ENCODE peak calls at places on chromosomes 2 and 18, in nine cellular contexts. One of them, this sample, is unnamed.

GRCh38 chr2:2389215-2389614 is 58.1 kb upstream of the MYT1L start:
- DNase-seq in esophagus squamous epithelium: no peak
- DNase-seq in K562: no peak
- DNase-seq in body of pancreas: no peak
- DNase-seq in A549: no peak
- DNase-seq in H1: no peak
- DNase-seq in breast epithelium: no peak
- DNase-seq in suprapubic skin: no peak
- DNase-seq in upper lobe of left lung: no peak
- DNase-seq in this sample: no peak

GRCh38 chr18:56162871-56163270 is 475.5 kb downstream of the TXNL1 start:
- DNase-seq in esophagus squamous epithelium: no peak
- DNase-seq in K562: no peak
- DNase-seq in body of pancreas: peak; percentile 78
- DNase-seq in A549: no peak
- DNase-seq in H1: no peak
- DNase-seq in breast epithelium: no peak
- DNase-seq in suprapubic skin: no peak
- DNase-seq in upper lobe of left lung: no peak
- DNase-seq in this sample: no peak

GRCh38 chr2:28662468-28663095 is 89.0 kb upstream of the PPP1CB start:
- DNase-seq in esophagus squamous epithelium: no peak
- DNase-seq in K562: no peak
- DNase-seq in body of pancreas: peak; percentile 47
- DNase-seq in A549: peak; percentile 23
- DNase-seq in H1: no peak
- DNase-seq in breast epithelium: no peak
- DNase-seq in suprapubic skin: no peak
- DNase-seq in upper lobe of left lung: peak; percentile 42
- DNase-seq in this sample: peak; percentile 71

GRCh38 chr2:9375857-9376428 is 47.4 kb downstream of the ITGB1BP1 start:
- DNase-seq in esophagus squamous epithelium: no peak
- DNase-seq in K562: no peak
- DNase-seq in body of pancreas: no peak
- DNase-seq in A549: no peak
- DNase-seq in H1: no peak
- DNase-seq in breast epithelium: no peak
- DNase-seq in suprapubic skin: no peak
- DNase-seq in upper lobe of left lung: no peak
- DNase-seq in this sample: no peak

GRCh38 chr2:25954199-25954752 is 28.0 kb downstream of the KIF3C start:
- DNase-seq in esophagus squamous epithelium: no peak
- DNase-seq in K562: no peak
- DNase-seq in body of pancreas: no peak
- DNase-seq in A549: no peak
- DNase-seq in H1: peak; percentile 50
- DNase-seq in breast epithelium: no peak
- DNase-seq in suprapubic skin: no peak
- DNase-seq in upper lobe of left lung: no peak
- DNase-seq in this sample: no peak

GRCh38 chr2:58633576-58634365 is 392.6 kb upstream of the FANCL start:
- DNase-seq in esophagus squamous epithelium: no peak
- DNase-seq in K562: no peak
- DNase-seq in body of pancreas: no peak
- DNase-seq in A549: peak; percentile 50
- DNase-seq in H1: no peak
- DNase-seq in breast epithelium: no peak
- DNase-seq in suprapubic skin: no peak
- DNase-seq in upper lobe of left lung: no peak
- DNase-seq in this sample: no peak

GRCh38 chr18:47560693-47561092 is 309.2 kb upstream of the SKOR2 start:
- DNase-seq in esophagus squamous epithelium: no peak
- DNase-seq in K562: no peak
- DNase-seq in body of pancreas: no peak
- DNase-seq in A549: no peak
- DNase-seq in H1: peak; percentile 59
- DNase-seq in breast epithelium: no peak
- DNase-seq in suprapubic skin: no peak
- DNase-seq in upper lobe of left lung: no peak
- DNase-seq in this sample: no peak

GRCh38 chr2:50863218-50863617 is 168.7 kb downstream of the NRXN1 start:
- DNase-seq in esophagus squamous epithelium: no peak
- DNase-seq in K562: no peak
- DNase-seq in body of pancreas: no peak
- DNase-seq in A549: no peak
- DNase-seq in H1: no peak
- DNase-seq in breast epithelium: no peak
- DNase-seq in suprapubic skin: no peak
- DNase-seq in upper lobe of left lung: no peak
- DNase-seq in this sample: no peak

GRCh38 chr18:73564073-73564472 is 583.6 kb downstream of the FBXO15 start:
- DNase-seq in esophagus squamous epithelium: no peak
- DNase-seq in K562: no peak
- DNase-seq in body of pancreas: no peak
- DNase-seq in A549: peak; percentile 64
- DNase-seq in H1: no peak
- DNase-seq in breast epithelium: no peak
- DNase-seq in suprapubic skin: no peak
- DNase-seq in upper lobe of left lung: no peak
- DNase-seq in this sample: no peak

GRCh38 chr18:5197461-5197860 is 404 bp upstream of the AKAIN1 start:
- DNase-seq in esophagus squamous epithelium: no peak
- DNase-seq in K562: no peak
- DNase-seq in body of pancreas: no peak
- DNase-seq in A549: no peak
- DNase-seq in H1: no peak
- DNase-seq in breast epithelium: no peak
- DNase-seq in suprapubic skin: no peak
- DNase-seq in upper lobe of left lung: no peak
- DNase-seq in this sample: no peak

GRCh38 chr2:64943387-64944150 is 45.6 kb upstream of the SLC1A4 start:
- DNase-seq in esophagus squamous epithelium: no peak
- DNase-seq in K562: no peak
- DNase-seq in body of pancreas: peak; percentile 27
- DNase-seq in A549: peak; percentile 69
- DNase-seq in H1: no peak
- DNase-seq in breast epithelium: peak; percentile 71
- DNase-seq in suprapubic skin: peak; percentile 87
- DNase-seq in upper lobe of left lung: peak; percentile 26
- DNase-seq in this sample: peak; percentile 53

GRCh38 chr2:226730487-226730886 is 69.1 kb downstream of the IRS1 start:
- DNase-seq in esophagus squamous epithelium: no peak
- DNase-seq in K562: no peak
- DNase-seq in body of pancreas: peak; percentile 17
- DNase-seq in A549: peak; percentile 36
- DNase-seq in H1: no peak
- DNase-seq in breast epithelium: no peak
- DNase-seq in suprapubic skin: no peak
- DNase-seq in upper lobe of left lung: no peak
- DNase-seq in this sample: no peak
- TF ChIP-seq CTCF in esophagus squamous epithelium: no peak
- TF ChIP-seq CTCF in K562: no peak
- TF ChIP-seq CTCF in body of pancreas: no peak
- TF ChIP-seq CTCF in A549: no peak
- TF ChIP-seq CTCF in H1: no peak
- TF ChIP-seq CTCF in breast epithelium: peak; percentile 9
- TF ChIP-seq CTCF in suprapubic skin: no peak
- TF ChIP-seq CTCF in upper lobe of left lung: no peak
- TF ChIP-seq CTCF in this sample: no peak

GRCh38 chr2:10436711-10437110 is 11.4 kb downstream of the ODC1 start:
- DNase-seq in esophagus squamous epithelium: no peak
- DNase-seq in K562: no peak
- DNase-seq in body of pancreas: no peak
- DNase-seq in A549: no peak
- DNase-seq in H1: no peak
- DNase-seq in breast epithelium: no peak
- DNase-seq in suprapubic skin: no peak
- DNase-seq in upper lobe of left lung: no peak
- DNase-seq in this sample: no peak

GRCh38 chr2:10433264-10433947 is 14.7 kb downstream of the ODC1 start:
- DNase-seq in esophagus squamous epithelium: no peak
- DNase-seq in K562: no peak
- DNase-seq in body of pancreas: no peak
- DNase-seq in A549: no peak
- DNase-seq in H1: no peak
- DNase-seq in breast epithelium: no peak
- DNase-seq in suprapubic skin: no peak
- DNase-seq in upper lobe of left lung: no peak
- DNase-seq in this sample: no peak

GRCh38 chr2:10433948-10434884 is 13.9 kb downstream of the ODC1 start:
- DNase-seq in esophagus squamous epithelium: no peak
- DNase-seq in K562: peak; percentile 38
- DNase-seq in body of pancreas: no peak
- DNase-seq in A549: no peak
- DNase-seq in H1: no peak
- DNase-seq in breast epithelium: no peak
- DNase-seq in suprapubic skin: no peak
- DNase-seq in upper lobe of left lung: no peak
- DNase-seq in this sample: no peak

GRCh38 chr2:10435427-10436204 is 12.5 kb downstream of the ODC1 start:
- DNase-seq in esophagus squamous epithelium: no peak
- DNase-seq in K562: no peak
- DNase-seq in body of pancreas: no peak
- DNase-seq in A549: no peak
- DNase-seq in H1: no peak
- DNase-seq in breast epithelium: no peak
- DNase-seq in suprapubic skin: no peak
- DNase-seq in upper lobe of left lung: no peak
- DNase-seq in this sample: no peak

DNA sequence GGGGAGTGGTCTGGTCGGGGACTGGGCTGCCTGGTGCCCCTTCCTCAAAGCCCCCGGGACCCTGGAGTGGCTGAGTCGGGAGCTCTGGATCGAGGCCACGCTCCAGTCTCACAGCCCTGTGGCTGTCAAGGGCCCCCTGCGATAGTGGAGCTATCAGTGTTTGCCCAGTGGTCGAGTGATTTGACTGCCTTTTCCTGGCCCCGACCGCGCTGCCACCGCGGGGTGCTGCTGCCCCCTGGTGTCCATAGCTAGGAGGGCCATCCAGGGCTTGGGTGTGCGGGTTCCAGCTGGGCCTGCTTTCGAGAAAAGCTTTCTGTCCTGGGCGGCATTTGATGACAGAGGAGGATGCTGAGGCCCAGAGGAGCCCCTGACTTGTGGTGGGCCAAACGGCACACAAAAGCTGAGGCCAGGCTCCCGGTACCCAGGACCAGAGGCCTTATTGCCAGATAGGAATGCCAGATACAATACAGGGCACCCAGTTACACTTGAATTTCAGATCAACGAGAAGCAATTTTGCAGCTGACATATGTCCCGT is 13.2 kb downstream of the ODC1 start:
- DNase-seq in esophagus squamous epithelium: no peak
- DNase-seq in K562: peak; percentile 87
- DNase-seq in body of pancreas: peak; percentile 70
- DNase-seq in A549: peak; percentile 80
- DNase-seq in H1: peak; percentile 93
- DNase-seq in breast epithelium: peak; percentile 64
- DNase-seq in suprapubic skin: no peak
- DNase-seq in upper lobe of left lung: peak; percentile 78
- DNase-seq in this sample: peak; percentile 70
- TF ChIP-seq POLR2A in esophagus squamous epithelium: no peak
- TF ChIP-seq POLR2A in K562: no peak
- TF ChIP-seq POLR2A in body of pancreas: no peak
- TF ChIP-seq POLR2A in A549: no peak
- TF ChIP-seq POLR2A in H1: no peak
- TF ChIP-seq POLR2A in breast epithelium: no peak
- TF ChIP-seq POLR2A in suprapubic skin: no peak
- TF ChIP-seq POLR2A in upper lobe of left lung: no peak
- TF ChIP-seq POLR2A in this sample: no peak

GRCh38 chr2:230135126-230135525 is 66.4 kb upstream of the SLC16A14 start:
- DNase-seq in esophagus squamous epithelium: no peak
- DNase-seq in K562: no peak
- DNase-seq in body of pancreas: no peak
- DNase-seq in A549: no peak
- DNase-seq in H1: no peak
- DNase-seq in breast epithelium: no peak
- DNase-seq in suprapubic skin: no peak
- DNase-seq in upper lobe of left lung: no peak
- DNase-seq in this sample: no peak
- H3K27ac ChIP-seq in esophagus squamous epithelium: no peak overlapping the region
- H3K27ac ChIP-seq in K562: no peak overlapping the region
- H3K27ac ChIP-seq in body of pancreas: no peak overlapping the region
- H3K27ac ChIP-seq in A549: no peak overlapping the region
- H3K27ac ChIP-seq in H1: no peak overlapping the region
- H3K27ac ChIP-seq in breast epithelium: no peak overlapping the region
- H3K27ac ChIP-seq in suprapubic skin: no peak overlapping the region
- H3K27ac ChIP-seq in upper lobe of left lung: no peak overlapping the region
- H3K27ac ChIP-seq in this sample: no peak overlapping the region

GRCh38 chr2:151178187-151178586 is 83.5 kb downstream of the RBM43 start:
- DNase-seq in esophagus squamous epithelium: no peak
- DNase-seq in K562: no peak
- DNase-seq in body of pancreas: no peak
- DNase-seq in A549: no peak
- DNase-seq in H1: no peak
- DNase-seq in breast epithelium: no peak
- DNase-seq in suprapubic skin: no peak
- DNase-seq in upper lobe of left lung: no peak
- DNase-seq in this sample: no peak

GRCh38 chr2:151180123-151180522 is 81.5 kb downstream of the RBM43 start:
- DNase-seq in esophagus squamous epithelium: no peak
- DNase-seq in K562: no peak
- DNase-seq in body of pancreas: no peak
- DNase-seq in A549: no peak
- DNase-seq in H1: no peak
- DNase-seq in breast epithelium: no peak
- DNase-seq in suprapubic skin: no peak
- DNase-seq in upper lobe of left lung: no peak
- DNase-seq in this sample: no peak

GRCh38 chr2:151175857-151176256 is 85.8 kb downstream of the RBM43 start:
- DNase-seq in esophagus squamous epithelium: no peak
- DNase-seq in K562: no peak
- DNase-seq in body of pancreas: no peak
- DNase-seq in A549: no peak
- DNase-seq in H1: no peak
- DNase-seq in breast epithelium: no peak
- DNase-seq in suprapubic skin: no peak
- DNase-seq in upper lobe of left lung: no peak
- DNase-seq in this sample: no peak

GRCh38 chr2:151171186-151171585 is 90.5 kb downstream of the RBM43 start:
- DNase-seq in esophagus squamous epithelium: no peak
- DNase-seq in K562: no peak
- DNase-seq in body of pancreas: no peak
- DNase-seq in A549: no peak
- DNase-seq in H1: no peak
- DNase-seq in breast epithelium: no peak
- DNase-seq in suprapubic skin: no peak
- DNase-seq in upper lobe of left lung: no peak
- DNase-seq in this sample: no peak

GRCh38 chr2:151176661-151177060 is 85.0 kb downstream of the RBM43 start:
- DNase-seq in esophagus squamous epithelium: no peak
- DNase-seq in K562: no peak
- DNase-seq in body of pancreas: no peak
- DNase-seq in A549: no peak
- DNase-seq in H1: no peak
- DNase-seq in breast epithelium: no peak
- DNase-seq in suprapubic skin: no peak
- DNase-seq in upper lobe of left lung: no peak
- DNase-seq in this sample: no peak
- TF ChIP-seq CTCF in esophagus squamous epithelium: no peak
- TF ChIP-seq CTCF in K562: peak; percentile 25
- TF ChIP-seq CTCF in body of pancreas: no peak
- TF ChIP-seq CTCF in A549: no peak
- TF ChIP-seq CTCF in H1: no peak
- TF ChIP-seq CTCF in breast epithelium: no peak
- TF ChIP-seq CTCF in suprapubic skin: no peak
- TF ChIP-seq CTCF in upper lobe of left lung: no peak
- TF ChIP-seq CTCF in this sample: no peak

This sample was measured in testis.